ENCODE peak calls at places on chromosomes 1 and 21, in seven cellular contexts. P, O, V, Q, G, J and B are unnamed samples.

GRCh38 chr21:25456672-25457071 is 150.6 kb downstream of the MRPL39 start:
- DNase-seq in P (no peak), O (peak), V (no peak), Q (no peak), G (no peak), J (no peak), B (no peak)

GRCh38 chr21:45187646-45188045 is 100.0 kb downstream of the POFUT2 start:
- DNase-seq in P (no peak), O (no peak), V (no peak), Q (no peak), G (no peak), J (no peak), B (no peak)

GRCh38 chr1:192977089-192977706 is 82.0 kb downstream of the UCHL5 start:
- DNase-seq in P (no peak), O (no peak), V (no peak), Q (no peak), G (no peak), J (no peak), B (no peak)

GRCh38 chr1:225811622-225812487 is 1.9 kb downstream of the EPHX1 start:
- DNase-seq in P (no peak), O (no peak), V (no peak), Q (no peak), G (peak), J (no peak), B (peak)

GRCh38 chr1:33013791-33014190 is 22.9 kb downstream of the AK2 start:
- DNase-seq in P (no peak), O (no peak), V (no peak), Q (no peak), G (no peak), J (no peak), B (no peak)

GRCh38 chr1:168535536-168535935 is 8.3 kb downstream of the XCL2 start:
- DNase-seq in P (no peak), O (no peak), V (no peak), Q (no peak), G (no peak), J (no peak), B (no peak)

GRCh38 chr21:43208561-43209332 is 39.9 kb downstream of the CRYAA start:
- DNase-seq in P (no peak), O (no peak), V (no peak), Q (no peak), G (peak), J (no peak), B (no peak)

GRCh38 chr1:228007054-228007800 is 429 bp downstream of the WNT3A start:
- DNase-seq in P (peak), O (no peak), V (no peak), Q (no peak), G (no peak), J (peak), B (no peak)

DNA sequence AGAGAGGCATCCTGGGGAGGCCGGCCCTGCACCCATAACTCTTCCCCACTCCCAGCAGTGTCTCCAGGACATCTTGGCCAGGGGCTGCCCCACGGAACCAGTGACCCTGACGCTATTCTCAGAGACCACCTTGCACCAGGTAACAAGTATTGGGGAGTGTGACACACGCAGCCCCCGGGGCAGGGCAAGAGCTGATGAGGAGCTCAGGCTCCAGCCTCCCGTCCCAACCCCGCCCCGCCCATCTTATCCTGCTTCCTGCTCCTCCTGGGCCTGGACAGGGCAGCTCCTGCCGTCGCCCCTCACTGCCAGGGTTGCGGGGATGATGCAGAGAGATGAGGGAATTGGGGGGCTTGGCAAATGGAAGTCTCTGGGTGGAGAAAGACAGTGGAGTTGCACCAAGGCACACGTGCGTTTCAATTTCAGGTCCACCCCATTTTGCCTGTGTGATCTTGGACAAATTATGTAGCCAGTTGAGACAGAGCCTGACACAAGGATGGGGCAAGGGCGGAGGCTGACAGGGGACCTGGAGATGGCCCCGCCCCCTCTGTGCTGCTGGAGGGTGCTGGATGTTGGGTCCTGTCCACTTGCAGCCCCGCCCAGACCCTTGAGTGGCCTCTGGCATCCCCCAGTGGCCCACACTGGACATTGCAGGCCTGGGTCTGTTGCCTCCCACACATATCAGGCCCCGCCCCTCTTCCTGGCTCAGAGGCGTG is 10.7 kb downstream of the CLCNKA start:
- DNase-seq in P (peak), O (peak), V (peak), Q (peak), G (peak), J (peak), B (peak)
- TF ChIP-seq CTCF in P (peak), O (peak), V (peak), Q (no peak), G (peak), J (peak), B (peak)

GRCh38 chr1:11720033-11720376 is 15.9 kb upstream of the AGTRAP start:
- DNase-seq in P (no peak), O (no peak), V (no peak), Q (no peak), G (no peak), J (no peak), B (no peak)
- TF ChIP-seq CTCF in P (no peak), O (no peak), V (no peak), Q (no peak), G (no peak), J (no peak), B (no peak)

DNA sequence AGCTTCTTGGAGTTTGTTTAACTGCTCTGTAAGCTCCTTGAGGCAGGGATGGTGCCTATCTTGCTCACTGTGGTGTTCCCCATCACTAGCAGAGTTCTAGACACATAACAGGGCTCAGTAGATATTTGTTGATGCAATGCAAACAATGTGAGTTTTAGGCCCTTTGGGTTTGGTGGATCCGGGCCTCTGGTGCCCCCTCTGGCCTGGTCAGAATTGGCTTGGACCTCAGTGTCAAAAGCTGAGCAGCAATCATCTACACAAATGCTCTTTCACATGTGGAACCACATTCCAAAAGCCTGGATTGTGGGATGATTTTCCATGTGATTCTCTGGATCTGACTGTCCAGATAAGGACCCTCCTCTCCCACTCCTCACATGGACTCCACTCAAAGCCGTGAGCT is 53.4 kb upstream of the BCAR3 start:
- DNase-seq in P (no peak), O (no peak), V (no peak), Q (no peak), G (no peak), J (no peak), B (no peak)
- TF ChIP-seq CTCF in P (no peak), O (no peak), V (peak), Q (no peak), G (no peak), J (no peak), B (peak)

GRCh38 chr1:156432109-156433018 is 63.4 kb downstream of the RHBG start:
- DNase-seq in P (no peak), O (no peak), V (no peak), Q (no peak), G (no peak), J (no peak), B (no peak)
- TF ChIP-seq CTCF in P (no peak), O (no peak), V (no peak), Q (no peak), G (no peak), J (no peak), B (no peak)